ENCODE peak calls at places on chromosomes 7 and 10, in four cellular contexts. G is body of pancreas, D is Panc1, C is HCT116. R is an unnamed sample.

GRCh38 chr10:101139421-101139911 is 8.4 kb downstream of the TLX1 start:
- DNase-seq in D (no peak), C (no peak), G (no peak), R (peak)

GRCh38 chr7:93432130-93432529 is 142.4 kb downstream of the CALCR start:
- DNase-seq in C (no peak), D (no peak), G (no peak), R (no peak)

GRCh38 chr7:148535227-148535626 is 55.3 kb upstream of the C7orf33 start:
- DNase-seq in C (no peak), D (no peak), G (peak), R (no peak)

GRCh38 chr7:48548667-48549066 is 375.7 kb upstream of the CDC14C start:
- DNase-seq in G (no peak), C (no peak), D (no peak), R (no peak)

GRCh38 chr7:155162422-155162821 is 92.3 kb downstream of the HTR5A start:
- DNase-seq in G (no peak), D (no peak), C (no peak), R (no peak)

GRCh38 chr7:104943502-104944343 is 70.3 kb upstream of the KMT2E start:
- DNase-seq in D (no peak), G (peak), C (peak), R (peak)

GRCh38 chr10:4561301-4561700 is 264.7 kb upstream of the AKR1E2 start:
- DNase-seq in C (no peak), G (no peak), D (no peak), R (no peak)

GRCh38 chr7:47803029-47803428 is 145.2 kb downstream of the PKD1L1 start:
- DNase-seq in G (no peak), C (no peak), D (no peak), R (peak)

GRCh38 chr10:97140284-97140846 is 45.4 kb downstream of the SLIT1 start:
- DNase-seq in D (no peak), G (no peak), C (no peak), R (no peak)

GRCh38 chr7:109986701-109987100 is 1104.2 kb upstream of the LRRN3 start:
- DNase-seq in D (no peak), C (no peak), G (no peak), R (no peak)

GRCh38 chr10:129936266-129936922 is 27.7 kb downstream of the EBF3 start:
- DNase-seq in G (no peak), D (no peak), C (no peak), R (no peak)

DNA sequence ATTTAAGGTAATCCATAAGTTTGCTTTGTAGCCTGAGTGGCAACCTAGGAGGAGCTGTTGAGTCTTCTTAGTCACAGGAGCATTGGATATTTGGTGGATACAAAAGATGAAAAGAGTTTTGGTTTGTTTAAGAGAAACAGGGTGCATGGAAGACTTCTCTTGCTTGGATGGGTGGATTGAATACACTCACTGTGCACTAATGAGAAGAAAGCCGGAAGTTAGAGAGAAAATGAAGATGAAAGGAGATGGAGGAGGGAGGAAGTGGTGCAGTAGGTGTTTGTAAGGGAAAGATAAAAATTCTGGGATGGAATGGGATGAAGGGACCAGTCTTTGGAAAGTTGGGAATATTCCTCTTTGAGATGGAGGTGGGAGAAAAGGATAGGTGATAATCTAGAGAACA is 7.7 kb downstream of the MDFIC start:
- DNase-seq in C (no peak), D (no peak), G (no peak), R (no peak)
- TF ChIP-seq CTCF in C (no peak), D (peak), G (no peak), R (no peak)

GRCh38 chr7:88787777-88788176 is 7.8 kb downstream of the TEX47 start:
- DNase-seq in G (no peak), C (no peak), D (no peak), R (no peak)

GRCh38 chr7:88795553-88795952 is at the start of gene TEX47:
- DNase-seq in G (no peak), D (no peak), C (no peak), R (no peak)

GRCh38 chr7:88792361-88792760 is 3.2 kb downstream of the TEX47 start:
- DNase-seq in C (no peak), D (no peak), G (no peak), R (no peak)

GRCh38 chr7:88791891-88792290 is 3.6 kb downstream of the TEX47 start:
- DNase-seq in G (no peak), D (no peak), C (no peak), R (no peak)

DNA sequence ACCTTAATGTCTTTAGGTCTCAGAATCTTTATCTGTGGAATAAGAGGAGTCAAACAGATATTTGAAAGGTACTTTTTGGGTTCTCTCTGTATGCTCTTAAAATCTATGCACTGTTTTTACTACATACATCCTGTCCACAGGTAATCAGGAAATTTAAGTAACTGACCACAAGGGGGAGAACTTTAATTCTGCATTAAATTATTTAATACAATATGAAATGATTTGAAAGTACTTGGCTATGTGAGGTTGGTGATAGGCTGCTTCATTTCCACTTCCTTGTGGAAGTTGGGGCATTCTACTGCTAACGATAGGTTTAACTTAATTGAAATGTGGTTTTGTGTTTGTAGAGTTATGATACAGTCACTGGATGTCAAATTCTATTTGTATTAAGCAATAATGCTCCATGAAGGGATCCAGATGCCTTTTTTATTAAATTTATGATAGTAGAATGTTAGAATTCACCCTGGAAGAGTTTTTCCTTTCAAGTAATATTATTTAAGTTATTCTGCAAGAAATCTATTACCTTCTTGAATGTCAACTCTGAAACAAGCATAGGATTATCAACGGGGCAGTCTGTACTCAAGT is 6.0 kb downstream of the TEX47 start:
- DNase-seq in D (peak), G (no peak), C (peak), R (no peak)
- TF ChIP-seq CTCF in D (peak), G (no peak), C (peak), R (peak)

GRCh38 chr10:100100651-100101525 is 19.2 kb upstream of the CPN1 start:
- DNase-seq in G (no peak), D (peak), C (peak), R (no peak)
- TF ChIP-seq CTCF in G (no peak), D (peak), C (peak), R (peak)

GRCh38 chr7:74405191-74405898 is 48.4 kb upstream of the GTF2IRD1 start:
- DNase-seq in G (no peak), C (no peak), D (no peak), R (peak)
- TF ChIP-seq CTCF in G (no peak), C (peak), D (peak), R (peak)

DNA sequence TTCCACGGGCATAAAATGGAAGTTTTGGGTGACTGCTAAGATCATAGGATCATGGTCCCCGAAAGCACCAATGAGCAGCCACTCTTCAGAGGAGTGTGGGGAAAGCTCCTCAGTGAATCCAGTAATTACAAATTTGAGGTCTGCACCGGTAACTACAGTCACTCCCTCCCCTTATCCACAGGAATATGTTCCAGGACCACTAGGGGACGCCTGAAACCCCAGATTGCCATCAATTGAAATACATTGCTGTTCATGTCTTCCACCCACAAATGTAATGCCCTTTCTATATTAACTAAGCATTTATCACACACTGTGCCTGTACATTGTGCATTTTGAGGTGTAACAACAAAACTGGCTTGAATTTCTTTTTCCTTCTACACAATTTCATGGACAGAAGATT is 447.9 kb upstream of the PFKP start:
- DNase-seq in D (peak), G (no peak), C (no peak), R (peak)
- TF ChIP-seq CTCF in D (peak), G (no peak), C (no peak), R (peak)

DNA sequence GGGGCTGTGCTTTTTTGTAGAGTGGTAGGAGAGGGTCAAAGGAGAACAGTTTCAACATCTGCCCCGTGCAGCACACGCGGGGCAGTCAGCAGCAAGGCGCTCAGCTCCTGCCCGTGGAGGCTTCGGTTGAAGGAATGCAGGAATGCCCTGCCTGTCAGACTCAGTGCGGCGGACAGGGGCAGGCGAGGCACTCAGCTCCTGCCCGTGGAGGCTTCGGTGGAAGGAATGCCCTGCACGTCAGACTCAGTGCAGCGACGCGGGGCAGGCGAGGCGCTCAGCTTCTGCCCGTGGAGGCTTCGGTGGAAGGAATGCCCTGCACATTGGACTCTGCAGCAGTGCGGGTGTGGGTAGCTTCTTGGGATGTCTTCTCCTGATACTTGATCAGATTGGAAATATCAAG is 37.0 kb downstream of the PPP2R2D start:
- DNase-seq in D (no peak), C (no peak), G (no peak), R (no peak)
- TF ChIP-seq CTCF in D (no peak), C (no peak), G (no peak), R (no peak)

GRCh38 chr10:90658791-90659190 is 199.0 kb downstream of the HTR7 start:
- DNase-seq in G (no peak), C (peak), D (no peak), R (no peak)
- TF ChIP-seq CTCF in G (no peak), C (peak), D (peak), R (peak)

GRCh38 chr10:6408799-6409198 is 171.3 kb downstream of the PRKCQ start:
- DNase-seq in G (no peak), C (no peak), D (no peak), R (no peak)
- TF ChIP-seq CTCF in G (no peak), C (peak), D (no peak), R (no peak)

R was measured in Caco-2.